ENCODE peak calls at places on chromosomes 4 and X, in nine cellular contexts. One of them, this sample, is unnamed.

GRCh38 chrX:108736509-108737479 is at the start of gene IRS4:
- DNase-seq in ovary: peak
- DNase-seq in AG09309: no peak
- DNase-seq in GM06990: no peak
- DNase-seq in tibial artery: no peak
- DNase-seq in fibroblast of pulmonary artery: peak
- DNase-seq in cardiac muscle cell: peak
- DNase-seq in transverse colon: no peak
- DNase-seq in fibroblast of lung: peak
- DNase-seq in this sample: no peak

GRCh38 chrX:56729152-56729557 is at the start of gene NBDY:
- DNase-seq in ovary: peak
- DNase-seq in AG09309: no peak
- DNase-seq in GM06990: peak
- DNase-seq in tibial artery: peak
- DNase-seq in fibroblast of pulmonary artery: peak
- DNase-seq in cardiac muscle cell: peak
- DNase-seq in transverse colon: peak
- DNase-seq in fibroblast of lung: peak
- DNase-seq in this sample: no peak

GRCh38 chrX:154354516-154354915 is 19.9 kb downstream of the FLNA start:
- DNase-seq in ovary: no peak
- DNase-seq in AG09309: no peak
- DNase-seq in GM06990: no peak
- DNase-seq in tibial artery: no peak
- DNase-seq in fibroblast of pulmonary artery: no peak
- DNase-seq in cardiac muscle cell: no peak
- DNase-seq in transverse colon: no peak
- DNase-seq in fibroblast of lung: no peak
- DNase-seq in this sample: no peak

GRCh38 chrX:115642895-115643530 is 82.0 kb downstream of the PLS3 start:
- DNase-seq in ovary: no peak
- DNase-seq in AG09309: peak
- DNase-seq in GM06990: peak
- DNase-seq in tibial artery: peak
- DNase-seq in fibroblast of pulmonary artery: peak
- DNase-seq in cardiac muscle cell: peak
- DNase-seq in transverse colon: peak
- DNase-seq in fibroblast of lung: peak
- DNase-seq in this sample: no peak

GRCh38 chr4:121690001-121690400 is 6.8 kb downstream of the ANXA5 start:
- DNase-seq in ovary: no peak
- DNase-seq in AG09309: peak
- DNase-seq in GM06990: no peak
- DNase-seq in tibial artery: no peak
- DNase-seq in fibroblast of pulmonary artery: peak
- DNase-seq in cardiac muscle cell: peak
- DNase-seq in transverse colon: no peak
- DNase-seq in fibroblast of lung: peak
- DNase-seq in this sample: peak

GRCh38 chr4:145618210-145618911 is 824 bp upstream of the MMAA start:
- DNase-seq in ovary: no peak
- DNase-seq in AG09309: no peak
- DNase-seq in GM06990: no peak
- DNase-seq in tibial artery: no peak
- DNase-seq in fibroblast of pulmonary artery: peak
- DNase-seq in cardiac muscle cell: no peak
- DNase-seq in transverse colon: peak
- DNase-seq in fibroblast of lung: no peak
- DNase-seq in this sample: no peak

GRCh38 chr4:156298230-156298629 is 344.6 kb upstream of the CTSO start:
- DNase-seq in ovary: no peak
- DNase-seq in AG09309: peak
- DNase-seq in GM06990: no peak
- DNase-seq in tibial artery: no peak
- DNase-seq in fibroblast of pulmonary artery: peak
- DNase-seq in cardiac muscle cell: peak
- DNase-seq in transverse colon: peak
- DNase-seq in fibroblast of lung: peak
- DNase-seq in this sample: peak

GRCh38 chrX:148691456-148691855 is 191.0 kb downstream of the AFF2 start:
- DNase-seq in ovary: no peak
- DNase-seq in AG09309: no peak
- DNase-seq in GM06990: no peak
- DNase-seq in tibial artery: no peak
- DNase-seq in fibroblast of pulmonary artery: no peak
- DNase-seq in cardiac muscle cell: no peak
- DNase-seq in transverse colon: no peak
- DNase-seq in fibroblast of lung: peak
- DNase-seq in this sample: no peak

GRCh38 chr4:76948441-76949292 is 885 bp upstream of the SEPTIN11 start:
- DNase-seq in ovary: peak
- DNase-seq in AG09309: no peak
- DNase-seq in GM06990: peak
- DNase-seq in tibial artery: peak
- DNase-seq in fibroblast of pulmonary artery: peak
- DNase-seq in cardiac muscle cell: peak
- DNase-seq in transverse colon: peak
- DNase-seq in fibroblast of lung: peak
- DNase-seq in this sample: no peak

GRCh38 chrX:39492495-39493162 is 605.1 kb downstream of the BCOR start:
- DNase-seq in ovary: peak
- DNase-seq in AG09309: no peak
- DNase-seq in GM06990: no peak
- DNase-seq in tibial artery: no peak
- DNase-seq in fibroblast of pulmonary artery: no peak
- DNase-seq in cardiac muscle cell: no peak
- DNase-seq in transverse colon: no peak
- DNase-seq in fibroblast of lung: no peak
- DNase-seq in this sample: no peak

GRCh38 chr4:88137112-88137511 is 21.3 kb downstream of the ABCG2 start:
- DNase-seq in ovary: no peak
- DNase-seq in AG09309: no peak
- DNase-seq in GM06990: no peak
- DNase-seq in tibial artery: no peak
- DNase-seq in fibroblast of pulmonary artery: no peak
- DNase-seq in cardiac muscle cell: no peak
- DNase-seq in transverse colon: no peak
- DNase-seq in fibroblast of lung: peak
- DNase-seq in this sample: no peak

GRCh38 chrX:133652185-133652584 is 236.9 kb upstream of the GPC4 start:
- DNase-seq in ovary: no peak
- DNase-seq in AG09309: no peak
- DNase-seq in GM06990: no peak
- DNase-seq in tibial artery: no peak
- DNase-seq in fibroblast of pulmonary artery: no peak
- DNase-seq in cardiac muscle cell: no peak
- DNase-seq in transverse colon: no peak
- DNase-seq in fibroblast of lung: no peak
- DNase-seq in this sample: no peak

GRCh38 chr4:56055027-56055976 is 106.6 kb downstream of the CEP135 start:
- DNase-seq in ovary: no peak
- DNase-seq in AG09309: no peak
- DNase-seq in GM06990: no peak
- DNase-seq in tibial artery: no peak
- DNase-seq in fibroblast of pulmonary artery: no peak
- DNase-seq in cardiac muscle cell: peak
- DNase-seq in transverse colon: peak
- DNase-seq in fibroblast of lung: peak
- DNase-seq in this sample: no peak

GRCh38 chr4:39770005-39770404 is 72.1 kb downstream of the UBE2K start:
- DNase-seq in ovary: no peak
- DNase-seq in AG09309: no peak
- DNase-seq in GM06990: no peak
- DNase-seq in tibial artery: no peak
- DNase-seq in fibroblast of pulmonary artery: no peak
- DNase-seq in cardiac muscle cell: no peak
- DNase-seq in transverse colon: no peak
- DNase-seq in fibroblast of lung: no peak
- DNase-seq in this sample: no peak

GRCh38 chrX:31200430-31200829 is 128.6 kb upstream of the FTHL17 start:
- DNase-seq in ovary: no peak
- DNase-seq in AG09309: no peak
- DNase-seq in GM06990: no peak
- DNase-seq in tibial artery: no peak
- DNase-seq in fibroblast of pulmonary artery: no peak
- DNase-seq in cardiac muscle cell: no peak
- DNase-seq in transverse colon: no peak
- DNase-seq in fibroblast of lung: no peak
- DNase-seq in this sample: no peak

GRCh38 chr4:119735136-119735770 is 106.6 kb upstream of the PDE5A start:
- DNase-seq in ovary: no peak
- DNase-seq in AG09309: peak
- DNase-seq in GM06990: no peak
- DNase-seq in tibial artery: no peak
- DNase-seq in fibroblast of pulmonary artery: peak
- DNase-seq in cardiac muscle cell: peak
- DNase-seq in transverse colon: no peak
- DNase-seq in fibroblast of lung: peak
- DNase-seq in this sample: no peak

GRCh38 chrX:53128097-53128749 is 34.3 kb downstream of the KANTR start:
- DNase-seq in ovary: no peak
- DNase-seq in AG09309: peak
- DNase-seq in GM06990: no peak
- DNase-seq in tibial artery: no peak
- DNase-seq in fibroblast of pulmonary artery: no peak
- DNase-seq in cardiac muscle cell: no peak
- DNase-seq in transverse colon: no peak
- DNase-seq in fibroblast of lung: peak
- DNase-seq in this sample: no peak

GRCh38 chr4:20723019-20723418 is 22.8 kb downstream of the PACRGL start:
- DNase-seq in ovary: no peak
- DNase-seq in AG09309: no peak
- DNase-seq in GM06990: no peak
- DNase-seq in tibial artery: no peak
- DNase-seq in fibroblast of pulmonary artery: no peak
- DNase-seq in cardiac muscle cell: peak
- DNase-seq in transverse colon: no peak
- DNase-seq in fibroblast of lung: peak
- DNase-seq in this sample: no peak

DNA sequence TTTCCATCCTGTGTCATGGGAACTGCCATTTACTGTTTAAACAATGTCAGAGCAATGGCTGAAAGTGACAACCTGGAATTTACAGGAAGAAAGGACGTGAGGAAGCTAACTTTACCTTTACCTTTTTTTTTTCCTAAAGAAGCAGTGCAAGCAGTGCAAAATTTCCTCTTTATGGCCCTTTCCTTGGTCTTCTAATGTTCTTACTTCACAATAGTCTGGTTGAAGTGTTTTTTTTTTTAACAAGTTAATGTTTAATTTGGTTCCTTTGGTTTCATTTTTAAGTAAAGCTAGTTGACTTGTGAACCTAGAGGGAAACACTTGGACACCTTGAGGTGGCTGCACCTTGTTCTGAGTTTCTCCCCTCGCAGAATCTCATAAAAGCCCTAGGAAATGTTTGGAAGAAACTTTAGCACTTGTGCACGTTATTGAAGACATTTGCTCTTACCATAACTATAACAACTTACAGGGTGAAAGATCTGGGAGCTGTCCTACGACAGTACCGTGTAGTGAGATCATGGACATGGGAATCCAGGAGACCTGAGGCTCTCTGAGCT is 1.8 kb downstream of the SGMS2 start:
- DNase-seq in ovary: no peak
- DNase-seq in AG09309: no peak
- DNase-seq in GM06990: no peak
- DNase-seq in tibial artery: no peak
- DNase-seq in fibroblast of pulmonary artery: no peak
- DNase-seq in cardiac muscle cell: no peak
- DNase-seq in transverse colon: peak
- DNase-seq in fibroblast of lung: no peak
- DNase-seq in this sample: peak
- H3K4me3 ChIP-seq in ovary: peak
- H3K4me3 ChIP-seq in AG09309: peak
- H3K4me3 ChIP-seq in GM06990: no peak
- H3K4me3 ChIP-seq in tibial artery: peak
- H3K4me3 ChIP-seq in fibroblast of pulmonary artery: peak
- H3K4me3 ChIP-seq in cardiac muscle cell: no peak
- H3K4me3 ChIP-seq in transverse colon: no peak
- H3K4me3 ChIP-seq in fibroblast of lung: peak
- H3K4me3 ChIP-seq in this sample: peak

GRCh38 chrX:21944136-21944615 is 3.7 kb downstream of the SMS start:
- DNase-seq in ovary: no peak
- DNase-seq in AG09309: no peak
- DNase-seq in GM06990: no peak
- DNase-seq in tibial artery: no peak
- DNase-seq in fibroblast of pulmonary artery: no peak
- DNase-seq in cardiac muscle cell: peak
- DNase-seq in transverse colon: no peak
- DNase-seq in fibroblast of lung: no peak
- DNase-seq in this sample: no peak
- H3K4me3 ChIP-seq in ovary: no peak
- H3K4me3 ChIP-seq in AG09309: no peak
- H3K4me3 ChIP-seq in GM06990: no peak
- H3K4me3 ChIP-seq in tibial artery: no peak
- H3K4me3 ChIP-seq in fibroblast of pulmonary artery: no peak
- H3K4me3 ChIP-seq in cardiac muscle cell: no peak
- H3K4me3 ChIP-seq in transverse colon: no peak
- H3K4me3 ChIP-seq in fibroblast of lung: no peak
- H3K4me3 ChIP-seq in this sample: peak

GRCh38 chr4:6728320-6729029 is 12.5 kb downstream of the BLOC1S4 start:
- DNase-seq in ovary: no peak
- DNase-seq in AG09309: no peak
- DNase-seq in GM06990: no peak
- DNase-seq in tibial artery: no peak
- DNase-seq in fibroblast of pulmonary artery: no peak
- DNase-seq in cardiac muscle cell: no peak
- DNase-seq in transverse colon: no peak
- DNase-seq in fibroblast of lung: no peak
- DNase-seq in this sample: no peak
- H3K4me3 ChIP-seq in ovary: no peak
- H3K4me3 ChIP-seq in AG09309: no peak
- H3K4me3 ChIP-seq in GM06990: no peak
- H3K4me3 ChIP-seq in tibial artery: no peak
- H3K4me3 ChIP-seq in fibroblast of pulmonary artery: no peak
- H3K4me3 ChIP-seq in cardiac muscle cell: no peak
- H3K4me3 ChIP-seq in transverse colon: no peak
- H3K4me3 ChIP-seq in fibroblast of lung: no peak
- H3K4me3 ChIP-seq in this sample: no peak

DNA sequence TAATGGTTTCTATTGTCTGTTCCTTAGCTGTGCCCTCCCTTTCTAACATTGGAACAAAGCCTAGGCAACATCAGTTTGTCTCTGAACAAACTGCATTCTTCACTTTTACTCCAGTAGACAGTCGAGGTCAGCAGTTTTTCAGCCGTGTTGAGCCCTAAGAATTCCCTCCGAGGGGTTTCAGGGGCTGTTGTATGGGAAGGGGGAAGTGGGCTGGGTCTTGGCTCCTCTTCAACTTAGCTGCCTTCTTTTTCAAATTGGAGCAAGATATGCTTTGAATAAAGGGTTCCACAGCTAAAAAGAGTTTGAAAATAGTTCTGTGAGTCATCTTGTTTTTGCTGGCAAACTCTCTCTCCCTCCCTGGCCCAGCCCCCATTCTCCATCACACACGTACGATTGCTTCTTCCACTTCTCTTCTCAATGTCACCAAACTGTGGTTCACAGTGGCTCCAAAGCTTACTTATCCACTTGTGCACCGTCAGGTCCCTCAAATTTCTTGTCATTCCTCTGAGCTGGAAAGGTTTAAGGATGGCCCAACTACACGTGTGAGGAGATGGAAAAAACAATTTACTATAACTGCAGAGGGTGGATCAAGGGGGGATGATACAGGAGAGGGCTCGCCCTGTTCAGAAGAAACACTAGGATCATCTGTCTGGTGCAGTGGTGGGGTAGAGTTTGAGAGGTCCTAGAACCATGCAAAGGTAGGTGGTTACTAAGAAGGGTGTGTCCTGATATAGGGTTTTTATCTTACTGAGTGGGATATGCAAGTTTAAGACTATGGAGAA is 9.2 kb upstream of the MAML3 start:
- DNase-seq in ovary: peak
- DNase-seq in AG09309: no peak
- DNase-seq in GM06990: no peak
- DNase-seq in tibial artery: peak
- DNase-seq in fibroblast of pulmonary artery: peak
- DNase-seq in cardiac muscle cell: peak
- DNase-seq in transverse colon: no peak
- DNase-seq in fibroblast of lung: peak
- DNase-seq in this sample: no peak
- H3K4me3 ChIP-seq in ovary: no peak
- H3K4me3 ChIP-seq in AG09309: peak
- H3K4me3 ChIP-seq in GM06990: no peak
- H3K4me3 ChIP-seq in tibial artery: no peak
- H3K4me3 ChIP-seq in fibroblast of pulmonary artery: peak
- H3K4me3 ChIP-seq in cardiac muscle cell: no peak
- H3K4me3 ChIP-seq in transverse colon: no peak
- H3K4me3 ChIP-seq in fibroblast of lung: no peak
- H3K4me3 ChIP-seq in this sample: no peak

This sample was measured in kidney epithelial cell.